ENCODE peak calls at places on chromosomes 7 and 10, in nine cellular contexts. Q is A549, Y is dorsolateral prefrontal cortex, O is endodermal cell, T is esophagus squamous epithelium, D is stomach, B is AG09309, S is epithelial cell of esophagus, L is hepatocyte. K is an unnamed sample.

GRCh38 chr7:24425664-24426063 is 141.7 kb downstream of the NPY start:
- DNase-seq in Q (no peak), Y (no peak), O (no peak), T (no peak), D (no peak), B (no peak), S (no peak), L (no peak), K (no peak)

GRCh38 chr10:114624422-114624821 is 33.7 kb downstream of the ABLIM1 start:
- DNase-seq in Q (no peak), Y (no peak), O (no peak), T (no peak), D (no peak), B (no peak), S (no peak), L (no peak), K (no peak)

GRCh38 chr7:131231381-131232220 is 96.1 kb upstream of the MKLN1 start:
- DNase-seq in Q (no peak), Y (peak), O (no peak), T (no peak), D (peak), B (peak), S (no peak), L (no peak), K (peak)

GRCh38 chr7:118918556-118918955 is 694.1 kb downstream of the ANKRD7 start:
- DNase-seq in Q (no peak), Y (no peak), O (no peak), T (no peak), D (no peak), B (no peak), S (peak), L (peak), K (peak)

GRCh38 chr7:6205921-6206660 is 66.3 kb downstream of the CYTH3 start:
- DNase-seq in Q (no peak), Y (no peak), O (no peak), T (no peak), D (no peak), B (no peak), S (no peak), L (no peak), K (no peak)

GRCh38 chr7:27164381-27165088 is 802 bp downstream of the HOXA9 start:
- DNase-seq in Q (no peak), Y (no peak), O (peak), T (no peak), D (no peak), B (no peak), S (no peak), L (no peak), K (no peak)

GRCh38 chr7:78377532-78377931 is 579.0 kb downstream of the PHTF2 start:
- DNase-seq in Q (no peak), Y (no peak), O (no peak), T (no peak), D (no peak), B (no peak), S (no peak), L (no peak), K (no peak)

GRCh38 chr7:82598958-82599357 is 155.4 kb upstream of the CACNA2D1 start:
- DNase-seq in Q (no peak), Y (no peak), O (no peak), T (no peak), D (no peak), B (peak), S (peak), L (no peak), K (peak)

GRCh38 chr7:120055300-120055699 is 217.7 kb upstream of the KCND2 start:
- DNase-seq in Q (no peak), Y (no peak), O (no peak), T (no peak), D (no peak), B (no peak), S (peak), L (no peak), K (peak)

GRCh38 chr7:4805979-4806290 is 30.5 kb downstream of the AP5Z1 start:
- DNase-seq in Q (no peak), Y (no peak), O (no peak), T (no peak), D (no peak), B (no peak), S (no peak), L (no peak), K (no peak)

GRCh38 chr10:125283831-125284614 is 123.7 kb upstream of the CTBP2 start:
- DNase-seq in Q (no peak), Y (no peak), O (no peak), T (no peak), D (no peak), B (no peak), S (no peak), L (no peak), K (no peak)

GRCh38 chr10:60390224-60390626 is 550 bp upstream of the ANK3 start:
- DNase-seq in Q (no peak), Y (no peak), O (no peak), T (no peak), D (no peak), B (no peak), S (no peak), L (no peak), K (peak)

GRCh38 chr10:81873932-81874816 is 820 bp upstream of the NRG3 start:
- DNase-seq in Q (no peak), Y (peak), O (peak), T (no peak), D (peak), B (no peak), S (peak), L (peak), K (peak)

GRCh38 chr10:75111906-75112703 is 649 bp downstream of the SAMD8 start:
- DNase-seq in Q (peak), Y (peak), O (peak), T (no peak), D (peak), B (no peak), S (peak), L (peak), K (peak)

GRCh38 chr10:73796766-73797165 is 11.4 kb downstream of the ZSWIM8 start:
- DNase-seq in Q (no peak), Y (no peak), O (no peak), T (no peak), D (no peak), B (no peak), S (no peak), L (no peak), K (no peak)

GRCh38 chr7:144468990-144469732 is 65.7 kb upstream of the NOBOX start:
- DNase-seq in Q (no peak), Y (no peak), O (no peak), T (no peak), D (no peak), B (no peak), S (peak), L (peak), K (peak)

GRCh38 chr7:101983147-101983811 is 165.9 kb downstream of the CUX1 start:
- DNase-seq in Q (no peak), Y (no peak), O (no peak), T (no peak), D (no peak), B (no peak), S (no peak), L (no peak), K (no peak)

GRCh38 chr10:132146271-132146671 is 40.5 kb upstream of the DPYSL4 start:
- DNase-seq in Q (no peak), Y (no peak), O (no peak), T (no peak), D (no peak), B (no peak), S (no peak), L (no peak), K (no peak)

GRCh38 chr7:150903627-150904026 is 51.3 kb downstream of the AOC1 start:
- DNase-seq in Q (no peak), Y (peak), O (no peak), T (no peak), D (peak), B (peak), S (peak), L (no peak), K (peak)

GRCh38 chr10:46033602-46034011 is 3.2 kb upstream of the NCOA4 start:
- DNase-seq in Q (no peak), Y (no peak), O (no peak), T (no peak), D (peak), B (peak), S (peak), L (peak), K (peak)

GRCh38 chr10:128025437-128025836 is 100.8 kb downstream of the MKI67 start:
- DNase-seq in Q (no peak), Y (no peak), O (no peak), T (no peak), D (no peak), B (no peak), S (no peak), L (no peak), K (no peak)

GRCh38 chr10:123150986-123151738 is 3.0 kb upstream of the BUB3 start:
- DNase-seq in Q (no peak), Y (no peak), O (peak), T (no peak), D (no peak), B (no peak), S (peak), L (no peak), K (no peak)

GRCh38 chr7:159109092-159110035 is 35.3 kb downstream of the VIPR2 start:
- DNase-seq in Q (no peak), Y (no peak), O (peak), T (no peak), D (no peak), B (no peak), S (no peak), L (no peak), K (no peak)

GRCh38 chr7:85489498-85489897 is 302.6 kb upstream of the SEMA3D start:
- DNase-seq in Q (no peak), Y (no peak), O (no peak), T (no peak), D (no peak), B (peak), S (peak), L (peak), K (peak)

GRCh38 chr10:93859049-93859655 is 34.6 kb upstream of the SLC35G1 start:
- DNase-seq in Q (peak), Y (no peak), O (no peak), T (no peak), D (no peak), B (no peak), S (peak), L (no peak), K (peak)

GRCh38 chr7:12685550-12685949 is 1.9 kb upstream of the ARL4A start:
- DNase-seq in Q (peak), Y (peak), O (peak), T (no peak), D (no peak), B (no peak), S (peak), L (peak), K (peak)

GRCh38 chr7:30179016-30179436 is 44.2 kb downstream of the MTURN start:
- DNase-seq in Q (no peak), Y (no peak), O (no peak), T (no peak), D (no peak), B (no peak), S (no peak), L (no peak), K (no peak)

GRCh38 chr10:20128796-20129195 is 312.6 kb downstream of the PLXDC2 start:
- DNase-seq in Q (no peak), Y (no peak), O (no peak), T (no peak), D (no peak), B (no peak), S (no peak), L (no peak), K (no peak)

GRCh38 chr7:2201686-2202360 is 30.9 kb downstream of the MAD1L1 start:
- DNase-seq in Q (no peak), Y (no peak), O (peak), T (no peak), D (no peak), B (no peak), S (no peak), L (no peak), K (no peak)

GRCh38 chr10:43237631-43238446 is 29.0 kb downstream of the RASGEF1A start:
- DNase-seq in Q (no peak), Y (peak), O (peak), T (no peak), D (no peak), B (no peak), S (no peak), L (no peak), K (no peak)

GRCh38 chr10:102452672-102453340 is 1.5 kb upstream of the C10orf95 start:
- DNase-seq in Q (no peak), Y (no peak), O (no peak), T (no peak), D (no peak), B (no peak), S (peak), L (peak), K (peak)

GRCh38 chr10:107826166-107826565 is 661.7 kb upstream of the SORCS1 start:
- DNase-seq in Q (no peak), Y (no peak), O (no peak), T (no peak), D (no peak), B (no peak), S (no peak), L (no peak), K (no peak)

GRCh38 chr7:30906520-30907240 is 5.0 kb upstream of the AQP1 start:
- DNase-seq in Q (no peak), Y (no peak), O (no peak), T (no peak), D (no peak), B (peak), S (no peak), L (no peak), K (peak)

GRCh38 chr7:88146611-88147010 is 73.2 kb downstream of the SRI start:
- DNase-seq in Q (no peak), Y (peak), O (no peak), T (no peak), D (no peak), B (no peak), S (no peak), L (peak), K (no peak)

GRCh38 chr10:71749396-71749795 is 23.9 kb downstream of the VSIR start:
- DNase-seq in Q (no peak), Y (no peak), O (no peak), T (no peak), D (no peak), B (no peak), S (no peak), L (no peak), K (no peak)

GRCh38 chr10:126270116-126270515 is 118.2 kb downstream of the ADAM12 start:
- DNase-seq in Q (no peak), Y (no peak), O (no peak), T (no peak), D (no peak), B (peak), S (peak), L (no peak), K (peak)

DNA sequence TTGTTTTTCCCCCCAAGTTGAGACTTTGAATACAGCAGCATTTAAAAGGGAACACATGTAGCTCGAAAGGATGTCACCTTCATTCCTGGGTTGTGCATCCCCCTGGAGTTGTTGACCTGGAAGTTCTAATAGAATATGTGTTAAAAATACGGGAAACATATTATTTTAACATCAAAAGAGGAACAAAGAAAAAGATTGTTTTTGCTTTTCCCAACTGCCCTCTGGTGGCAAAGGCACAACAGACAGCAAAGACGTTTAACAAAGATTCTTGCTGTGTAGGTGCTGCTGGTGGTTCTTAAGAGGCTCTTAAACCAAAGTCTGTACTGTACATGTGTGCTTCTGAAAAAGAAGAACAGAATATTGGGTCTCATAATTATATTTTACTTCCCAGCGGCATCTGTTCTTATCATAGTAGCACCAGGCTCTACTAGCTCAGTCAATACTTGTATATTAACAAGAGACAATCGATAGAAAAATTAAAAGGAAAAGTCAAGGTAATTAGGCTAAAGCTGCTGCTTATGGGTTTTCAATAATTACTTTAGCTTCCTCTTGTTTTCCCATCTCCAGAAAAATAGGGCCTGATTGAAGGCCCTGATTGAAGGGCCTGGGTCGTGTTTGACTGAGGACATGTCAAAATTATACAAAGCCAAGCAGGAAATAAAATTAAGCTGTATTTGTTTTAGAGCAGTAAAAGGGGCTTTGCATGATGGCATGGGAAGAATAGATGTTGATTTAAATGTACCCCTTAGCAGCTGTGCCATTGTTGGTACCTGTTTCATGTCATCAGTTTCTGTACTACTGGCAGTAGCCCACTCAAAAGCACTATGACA is 384.2 kb upstream of the LRGUK start:
- DNase-seq in Q (no peak), Y (no peak), O (peak), T (no peak), D (no peak), B (no peak), S (peak), L (peak), K (peak)
- TF ChIP-seq CTCF in Q (peak), Y (peak), O (peak), T (peak), D (no peak), B (peak), S (peak), L (peak), K (peak)

DNA sequence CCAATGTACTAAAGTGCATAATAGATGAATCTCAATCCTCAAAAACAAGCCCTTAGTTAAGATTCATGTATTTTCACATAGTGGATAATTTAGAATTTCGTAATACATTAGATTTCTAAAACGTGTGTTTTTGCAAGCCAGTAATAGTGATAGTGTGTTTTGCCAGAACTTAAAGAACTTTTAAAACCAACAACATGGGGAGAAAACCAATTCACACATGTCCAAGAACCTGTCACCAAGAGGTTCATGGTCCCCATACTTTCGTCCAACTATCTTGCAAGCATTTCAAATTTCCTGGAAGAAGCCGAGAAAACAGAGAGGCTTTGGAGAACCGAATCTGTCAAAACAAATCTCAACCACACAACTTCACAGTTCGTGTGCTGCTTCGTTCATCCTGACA is 32.0 kb downstream of the GFRA1 start:
- DNase-seq in Q (no peak), Y (no peak), O (no peak), T (no peak), D (no peak), B (no peak), S (no peak), L (no peak), K (no peak)
- H3K4me3 ChIP-seq in Q (no peak), Y (no peak), O (no peak), T (no peak), D (no peak), B (no peak), S (no peak), L (no peak), K (no peak)

DNA sequence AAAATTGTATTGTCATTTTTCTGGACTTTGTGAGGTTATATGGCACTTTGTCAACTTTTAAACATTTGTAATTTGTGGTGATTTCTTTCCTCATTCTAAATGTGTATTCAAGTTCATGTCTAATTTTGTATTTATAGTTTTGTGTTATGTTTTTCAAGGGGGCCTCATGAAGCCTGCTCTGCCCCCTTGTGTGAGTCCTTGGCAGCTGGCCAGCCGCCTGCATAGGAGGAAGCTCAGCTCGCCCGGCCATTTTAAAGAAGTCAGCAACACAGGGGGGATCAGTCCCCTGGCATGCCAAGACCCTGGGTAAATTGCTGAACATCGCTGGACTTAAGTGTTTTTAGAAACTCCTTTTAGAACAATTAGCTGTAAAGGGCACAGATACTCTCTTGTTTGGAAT is 122.9 kb downstream of the ANLN start:
- DNase-seq in Q (no peak), Y (no peak), O (peak), T (no peak), D (no peak), B (no peak), S (no peak), L (peak), K (no peak)
- TF ChIP-seq CTCF in Q (no peak), Y (no peak), O (peak), T (no peak), D (no peak), B (no peak), S (no peak), L (no peak), K (no peak)

GRCh38 chr7:37709631-37710509 is 26.3 kb downstream of the GPR141 start:
- DNase-seq in Q (no peak), Y (no peak), O (no peak), T (no peak), D (no peak), B (no peak), S (no peak), L (no peak), K (no peak)
- H3K4me3 ChIP-seq in Q (no peak), Y (no peak), O (no peak), T (no peak), D (no peak), B (no peak), S (no peak), L (no peak), K (no peak)

GRCh38 chr7:128322040-128322643 is 21.6 kb downstream of the RBM28 start:
- DNase-seq in Q (no peak), Y (no peak), O (no peak), T (no peak), D (no peak), B (peak), S (peak), L (peak), K (peak)
- TF ChIP-seq CTCF in Q (peak), Y (peak), O (peak), T (peak), D (peak), B (peak), S (peak), L (peak), K (peak)